ENCODE peak calls at places on chromosomes 5 and 9, in four cellular contexts. H, Q, B and A are unnamed samples. For H3K4me1, the result is how much of the 10 kb centered on the place peaks cover.

GRCh38 chr9:30628915-30629564 is 1755.4 kb upstream of the ACO1 start:
- DNase-seq in B (no peak), Q (no peak), H (no peak), A (no peak)

GRCh38 chr5:70491-70890 is 21.5 kb upstream of the PLEKHG4B start:
- DNase-seq in B (no peak), Q (no peak), H (no peak), A (no peak)

GRCh38 chr9:70537084-70537483 is 122.6 kb upstream of the KLF9 start:
- DNase-seq in B (no peak), H (no peak), Q (no peak), A (no peak)

GRCh38 chr5:9188956-9189355 is 356.9 kb downstream of the SEMA5A start:
- DNase-seq in B (no peak), H (peak), Q (no peak), A (peak)

GRCh38 chr9:17018001-17018491 is 116.8 kb upstream of the CNTLN start:
- DNase-seq in B (peak), H (no peak), Q (no peak), A (no peak)

GRCh38 chr5:159850192-159850573 is 66.1 kb upstream of the ADRA1B start:
- DNase-seq in Q (no peak), B (peak), H (no peak), A (no peak)

GRCh38 chr5:142716963-142717362 is 31.1 kb upstream of the FGF1 start:
- DNase-seq in H (peak), B (peak), Q (peak), A (peak)

GRCh38 chr5:123181394-123181801 is 92.4 kb downstream of the PRDM6 start:
- DNase-seq in H (no peak), B (peak), Q (no peak), A (no peak)

GRCh38 chr9:72203205-72203803 is 54.1 kb downstream of the GDA start:
- DNase-seq in Q (peak), H (peak), B (peak), A (peak)

GRCh38 chr9:92977279-92977678 is 30.0 kb downstream of the FGD3 start:
- DNase-seq in B (no peak), Q (no peak), H (no peak), A (no peak)
- H3K4me1 ChIP-seq in B (under half), Q (under half), H (under half), A (under half)

GRCh38 chr5:72337159-72337558 is 17.0 kb downstream of the PTCD2 start:
- DNase-seq in H (no peak), B (no peak), Q (no peak), A (no peak)
- H2BK5ac ChIP-seq in H (no peak), B (no peak), Q (no peak), A (no peak)

GRCh38 chr9:68978501-68978900 is 35.4 kb downstream of the PRKACG start:
- DNase-seq in Q (no peak), B (no peak), H (no peak), A (no peak)
- H3K4me1 ChIP-seq in Q (under half), B (under half), H (under half), A (under half)

DNA sequence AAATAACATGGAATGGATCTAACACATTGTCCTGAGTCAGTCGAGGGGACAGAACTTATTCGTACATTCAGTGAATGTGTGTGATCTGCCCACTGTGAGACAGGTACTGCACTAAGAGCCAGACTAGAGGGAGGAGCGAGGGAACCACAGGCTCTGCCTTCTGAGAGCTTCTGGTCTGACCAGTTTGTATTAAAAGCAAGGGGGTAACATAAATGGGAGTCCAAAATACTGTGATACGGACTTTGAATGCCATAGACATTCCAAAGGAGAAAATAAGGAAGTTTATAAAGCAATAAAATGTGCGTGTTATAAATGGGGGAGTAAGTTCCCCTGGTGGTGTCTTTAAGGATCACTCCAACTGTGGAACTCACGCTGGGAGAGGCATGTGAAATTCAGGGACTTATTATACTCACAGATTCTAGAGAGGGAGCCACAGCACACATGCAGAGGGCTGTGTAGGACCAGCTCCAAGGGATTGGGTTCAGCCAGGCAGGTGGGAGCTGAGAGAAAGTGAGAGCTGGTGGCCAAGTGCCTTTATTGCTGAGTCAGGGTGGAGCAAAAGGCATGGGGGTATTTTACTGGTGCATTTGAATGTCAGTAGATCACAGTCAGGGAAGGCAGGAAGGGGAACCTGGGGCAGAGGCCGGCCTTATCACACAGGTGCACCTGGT is 186.5 kb upstream of the WWC1 start:
- DNase-seq in B (no peak), Q (peak), H (peak), A (no peak)
- H2BK5ac ChIP-seq in B (no peak), Q (no peak), H (no peak), A (no peak)

GRCh38 chr9:79352322-79352721 is 219.4 kb upstream of the TLE4 start:
- DNase-seq in Q (no peak), H (peak), B (no peak), A (no peak)
- H3K4me1 ChIP-seq in Q (under half), H (under half), B (under half), A (under half)

DNA sequence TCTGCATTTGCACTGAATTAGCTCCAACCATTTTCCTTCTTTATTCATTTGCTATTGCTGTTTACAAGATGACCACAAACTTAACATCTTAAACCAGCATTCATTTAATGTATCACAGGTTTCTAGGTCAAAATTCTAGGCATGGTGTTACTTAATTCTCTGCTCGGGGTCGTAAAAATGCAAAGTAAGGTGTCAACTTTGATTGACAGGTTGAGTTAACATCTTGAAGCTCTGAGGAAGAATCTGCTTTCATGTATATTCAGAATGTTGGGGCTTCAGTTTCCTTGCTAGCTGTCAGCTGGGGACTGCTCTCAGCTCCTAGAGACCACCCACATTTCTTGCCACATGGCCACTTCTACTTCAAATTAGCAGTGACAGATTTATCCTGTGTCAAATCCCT is 348.7 kb upstream of the GRIN3A start:
- DNase-seq in H (peak), B (no peak), Q (no peak), A (no peak)
- H2BK5ac ChIP-seq in H (no peak), B (no peak), Q (no peak), A (no peak)

GRCh38 chr5:173743641-173744343 is 127.3 kb upstream of the BOD1 start:
- DNase-seq in Q (no peak), H (no peak), B (no peak), A (no peak)

GRCh38 chr5:173745123-173745522 is 128.7 kb upstream of the BOD1 start:
- DNase-seq in B (no peak), H (peak), Q (peak), A (no peak)

GRCh38 chr5:173746050-173746449 is 129.6 kb upstream of the BOD1 start:
- DNase-seq in B (peak), Q (peak), H (peak), A (peak)

GRCh38 chr5:173744527-173744926 is 128.1 kb upstream of the BOD1 start:
- DNase-seq in Q (no peak), H (peak), B (no peak), A (no peak)

DNA sequence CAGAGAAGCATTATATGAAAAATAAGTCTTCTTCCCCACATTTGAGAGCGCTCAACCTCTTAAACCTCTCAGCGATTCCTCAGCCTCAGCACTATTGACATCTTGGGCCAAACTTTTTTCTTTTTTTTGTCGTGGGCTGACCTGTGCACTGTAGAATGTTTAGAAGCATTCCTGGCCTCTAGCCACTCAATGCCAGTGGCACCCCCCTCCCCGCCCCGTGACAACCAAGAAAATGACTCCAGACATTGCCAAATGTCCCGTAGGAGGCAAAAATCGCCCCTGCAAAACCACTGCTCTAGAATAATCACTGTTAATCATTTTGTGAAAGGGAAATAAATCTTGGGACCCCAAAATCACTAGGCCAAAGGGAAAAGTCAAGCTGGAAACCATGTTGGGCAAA is 129.1 kb upstream of the BOD1 start:
- DNase-seq in Q (no peak), H (peak), B (no peak), A (no peak)
- H3K4me1 ChIP-seq in Q (under half), H (under half), B (under half), A (under half)

GRCh38 chr5:150211156-150212030 is 21.5 kb downstream of the SLC6A7 start:
- DNase-seq in Q (peak), H (peak), B (no peak), A (no peak)
- H2BK5ac ChIP-seq in Q (no peak), H (no peak), B (no peak), A (no peak)

GRCh38 chr5:150431048-150431447 is 18.3 kb upstream of the CD74 start:
- DNase-seq in B (no peak), Q (no peak), H (no peak), A (no peak)

GRCh38 chr5:150438873-150439546 is 10.5 kb downstream of the RPS14 start:
- DNase-seq in B (no peak), Q (peak), H (peak), A (peak)

GRCh38 chr5:150436141-150436680 is 13.3 kb downstream of the RPS14 start:
- DNase-seq in B (peak), Q (peak), H (peak), A (peak)

GRCh38 chr5:150431574-150431973 is 18.0 kb downstream of the RPS14 start:
- DNase-seq in H (no peak), B (no peak), Q (no peak), A (no peak)

DNA sequence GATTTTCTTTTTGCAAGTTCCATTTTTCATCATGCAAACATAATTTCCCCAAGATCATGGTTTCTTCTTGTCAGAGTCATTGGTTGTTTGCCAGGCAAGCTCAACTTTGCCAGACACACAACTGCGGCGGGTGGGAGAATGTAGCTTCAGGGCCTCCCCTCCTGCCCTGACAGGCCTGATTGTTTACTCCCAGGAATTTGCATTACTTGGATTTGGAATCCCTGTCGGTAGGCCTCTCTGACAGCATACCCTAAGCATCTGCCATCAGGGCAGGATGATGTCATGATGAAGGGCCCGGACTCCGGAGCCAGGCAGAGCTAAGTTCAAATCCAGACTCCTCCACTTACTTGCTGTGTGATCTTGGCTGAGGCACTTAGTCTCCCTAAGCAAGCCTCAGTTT is 15.0 kb downstream of the RPS14 start:
- DNase-seq in H (peak), B (peak), Q (no peak), A (peak)
- H3K4me1 ChIP-seq in H (under half), B (under half), Q (under half), A (under half)